ENCODE peak calls at places on chromosome 1, in ten cellular contexts. P is H9, S is K562, L is MM.1S, E is mesendoderm, T is GM23248, Z is mammary epithelial cell, M is astrocyte, B is neuronal stem cell, U is HCT116. A is an unnamed sample.

GRCh38 chr1:6603851-6604558 is 1.3 kb upstream of the KLHL21 start:
- DNase-seq in P (peak; percentile 88), S (no peak), L (no peak), E (peak; percentile 96), T (peak; percentile 89), Z (peak; percentile 42), M (peak; percentile 87), B (peak; percentile 69), U (no peak), A (peak; percentile 83)

GRCh38 chr1:25641931-25642611 is 25.5 kb downstream of the MAN1C1 start:
- DNase-seq in P (no peak), S (no peak), L (peak; percentile 90), E (peak; percentile 92), T (peak; percentile 67), Z (peak; percentile 5), M (peak; percentile 47), B (no peak), U (no peak), A (peak; percentile 73)

GRCh38 chr1:67583462-67583950 is 101.5 kb upstream of the GADD45A start:
- DNase-seq in P (no peak), S (no peak), L (no peak), E (no peak), T (no peak), Z (no peak), M (peak; percentile 42), B (no peak), U (no peak), A (peak; percentile 54)

GRCh38 chr1:214296860-214297699 is 16.1 kb downstream of the SMYD2 start:
- DNase-seq in P (peak; percentile 50), S (no peak), L (peak; percentile 32), E (peak; percentile 87), T (peak; percentile 90), Z (peak; percentile 46), M (peak; percentile 95), B (no peak), U (no peak), A (peak; percentile 73)

GRCh38 chr1:210344706-210345105 is 16.0 kb downstream of the HHAT start:
- DNase-seq in P (no peak), S (no peak), L (no peak), E (no peak), T (peak; percentile 36), Z (peak; percentile 66), M (no peak), B (no peak), U (no peak), A (peak; percentile 24)

GRCh38 chr1:43174873-43175272 is 2.7 kb downstream of the CFAP57 start:
- DNase-seq in P (no peak), S (no peak), L (no peak), E (no peak), T (no peak), Z (no peak), M (no peak), B (no peak), U (no peak), A (no peak)

GRCh38 chr1:197967066-197967465 is 49.9 kb downstream of the LHX9 start:
- DNase-seq in P (no peak), S (no peak), L (no peak), E (peak; percentile 28), T (no peak), Z (no peak), M (no peak), B (no peak), U (no peak), A (no peak)

GRCh38 chr1:2200308-2200943 is 5.9 kb upstream of the FAAP20 start:
- DNase-seq in P (no peak), S (no peak), L (no peak), E (no peak), T (no peak), Z (no peak), M (no peak), B (no peak), U (no peak), A (no peak)

GRCh38 chr1:57549280-57549679 is 125.4 kb upstream of the DAB1 start:
- DNase-seq in P (no peak), S (no peak), L (no peak), E (no peak), T (peak; percentile 31), Z (no peak), M (no peak), B (no peak), U (no peak), A (no peak)

GRCh38 chr1:158972841-158973240 is 36.9 kb upstream of the IFI16 start:
- DNase-seq in P (no peak), S (no peak), L (peak; percentile 43), E (peak; percentile 26), T (no peak), Z (peak; percentile 21), M (no peak), B (no peak), U (no peak), A (peak; percentile 3)

GRCh38 chr1:56866656-56867055 is 12.1 kb downstream of the C8A start:
- DNase-seq in P (no peak), S (no peak), L (no peak), E (no peak), T (peak; percentile 93), Z (peak; percentile 19), M (peak; percentile 66), B (no peak), U (no peak), A (peak; percentile 17)

GRCh38 chr1:100720751-100721150 is 1.2 kb downstream of the VCAM1 start:
- DNase-seq in P (no peak), S (no peak), L (no peak), E (no peak), T (no peak), Z (no peak), M (no peak), B (no peak), U (no peak), A (no peak)

GRCh38 chr1:220818421-220819173 is 31.9 kb downstream of the MTARC1 start:
- DNase-seq in P (peak; percentile 80), S (no peak), L (no peak), E (peak; percentile 67), T (peak; percentile 94), Z (no peak), M (peak; percentile 92), B (no peak), U (no peak), A (peak; percentile 93)
- H3K4me2 ChIP-seq in P (no peak overlapping the region), S (no peak overlapping the region), L (no peak overlapping the region), E (no peak overlapping the region), T (peak overlapping the region; percentile 59), Z (no peak overlapping the region), M (peak overlapping the region; percentile 17), B (no peak overlapping the region), U (no peak overlapping the region), A (no peak overlapping the region)

GRCh38 chr1:207867136-207868081 is 43.5 kb downstream of the CD34 start:
- DNase-seq in P (no peak), S (no peak), L (peak; percentile 64), E (no peak), T (peak; percentile 27), Z (peak; percentile 12), M (no peak), B (no peak), U (no peak), A (peak; percentile 12)

GRCh38 chr1:207868769-207869721 is 41.9 kb downstream of the CD34 start:
- DNase-seq in P (peak; percentile 75), S (peak; percentile 89), L (peak; percentile 88), E (peak; percentile 75), T (peak; percentile 88), Z (peak; percentile 80), M (peak; percentile 31), B (peak; percentile 86), U (peak; percentile 29), A (peak; percentile 61)

GRCh38 chr1:207868252-207868768 is 42.6 kb downstream of the CD34 start:
- DNase-seq in P (no peak), S (peak; percentile 60), L (peak; percentile 47), E (no peak), T (peak; percentile 63), Z (peak; percentile 63), M (no peak), B (no peak), U (no peak), A (no peak)

GRCh38 chr1:207863893-207864535 is 46.9 kb downstream of the CD34 start:
- DNase-seq in P (no peak), S (no peak), L (peak; percentile 17), E (no peak), T (no peak), Z (no peak), M (no peak), B (no peak), U (no peak), A (no peak)

GRCh38 chr1:207866471-207867135 is 44.3 kb downstream of the CD34 start:
- DNase-seq in P (no peak), S (no peak), L (no peak), E (no peak), T (peak; percentile 54), Z (no peak), M (no peak), B (no peak), U (no peak), A (peak; percentile 64)
- H3K4me1 ChIP-seq in P (no peaks in the 10 kb centered on the region), S (peaks cover 37% of the 10 kb centered on the region), L (peaks cover 12% of the 10 kb centered on the region), E (peaks cover 2% of the 10 kb centered on the region), T (peaks cover 12% of the 10 kb centered on the region), Z (peaks cover 24% of the 10 kb centered on the region), M (peaks cover 7% of the 10 kb centered on the region), B (peaks cover 5% of the 10 kb centered on the region), U (peaks cover 20% of the 10 kb centered on the region), A (peaks cover 22% of the 10 kb centered on the region)

DNA sequence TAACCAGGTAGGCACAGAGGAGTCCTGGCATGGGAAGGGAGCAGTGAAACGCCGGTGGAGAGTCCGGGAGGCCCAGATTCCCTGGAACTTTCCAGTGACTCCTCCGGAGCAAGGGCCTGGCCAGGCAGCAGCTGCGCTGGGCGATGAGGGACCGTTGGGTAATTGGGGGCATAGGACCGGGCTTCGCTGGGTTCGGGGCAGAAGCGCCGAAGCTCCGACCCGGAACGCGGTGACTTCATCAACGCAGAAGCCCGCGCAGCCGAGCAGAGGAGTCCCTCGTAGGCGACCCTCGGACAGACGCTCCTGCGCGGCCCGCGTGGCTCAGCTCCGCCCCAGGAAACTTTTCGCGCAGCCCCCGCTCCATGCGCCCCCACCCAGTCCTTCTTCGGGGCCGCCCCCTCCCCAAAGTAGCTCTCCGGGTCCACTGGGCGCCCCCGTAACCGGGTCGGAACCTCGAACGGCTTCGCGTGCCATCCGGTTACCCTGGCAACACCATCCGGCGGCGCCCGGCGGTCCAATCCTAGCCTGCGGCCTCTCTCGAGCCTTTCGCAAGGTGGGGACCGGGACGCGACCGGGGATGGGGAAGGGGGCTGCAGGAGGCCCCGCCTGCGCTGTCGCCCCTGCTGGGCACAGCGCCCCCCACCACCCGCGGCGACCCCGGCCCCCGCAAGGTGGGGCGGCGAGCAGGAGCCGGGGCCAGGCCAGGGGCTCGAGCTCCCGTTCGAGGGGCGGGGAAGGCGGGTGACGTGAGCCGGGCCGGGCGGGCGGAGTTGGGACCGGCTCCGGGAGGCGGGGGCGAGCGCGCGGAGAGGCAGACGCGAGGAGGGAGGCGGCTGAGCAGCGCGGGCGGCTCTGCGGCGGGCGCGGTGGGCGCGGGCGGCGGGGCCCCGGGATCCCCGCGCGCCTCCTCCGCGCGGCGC is at the start of gene AJAP1:
- DNase-seq in P (peak; percentile 77), S (no peak), L (no peak), E (peak; percentile 47), T (no peak), Z (no peak), M (no peak), B (no peak), U (no peak), A (no peak)
- H3K9ac ChIP-seq in P (no peak within 1 kb of the TSS), S (no peak within 1 kb of the TSS), L (no peak within 1 kb of the TSS), E (peak within 1 kb of the TSS; percentile 63), T (no peak within 1 kb of the TSS), Z (peak within 1 kb of the TSS; percentile 38), M (no peak within 1 kb of the TSS), B (peak within 1 kb of the TSS; percentile 66), U (no peak within 1 kb of the TSS), A (no peak within 1 kb of the TSS)

DNA sequence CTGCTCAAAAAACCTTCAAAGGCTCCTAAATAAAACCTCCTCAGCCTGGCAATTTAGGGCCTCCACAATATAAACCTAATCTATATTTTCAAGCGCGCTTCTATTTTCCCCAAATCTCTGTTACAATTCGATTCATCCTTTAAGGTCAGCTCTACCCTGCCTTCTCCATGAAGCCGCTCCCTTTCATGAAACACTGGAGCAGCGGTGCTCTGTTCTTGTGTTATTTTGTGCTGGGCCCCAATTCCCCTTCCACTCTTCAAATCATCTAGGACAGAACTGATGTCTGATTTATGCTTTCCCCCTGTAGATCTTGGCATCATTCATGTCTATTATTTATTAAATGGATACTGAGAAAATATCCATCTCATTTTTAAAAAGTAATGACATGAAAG is 6.9 kb downstream of the ERRFI1 start:
- DNase-seq in P (no peak), S (no peak), L (no peak), E (peak; percentile 18), T (no peak), Z (no peak), M (no peak), B (no peak), U (no peak), A (peak; percentile 8)
- H3K4me2 ChIP-seq in P (peak overlapping the region; percentile 12), S (no peak overlapping the region), L (no peak overlapping the region), E (no peak overlapping the region), T (no peak overlapping the region), Z (peak overlapping the region; percentile 88), M (peak overlapping the region; percentile 62), B (peak overlapping the region; percentile 28), U (peak overlapping the region; percentile 95), A (peak overlapping the region; percentile 9)